ENCODE peak calls at places on chromosomes 13 and 19, in six cellular contexts. W is fibroblast of lung, V is AG09309, F is HL-60, S is ascending aorta, C is hepatocyte. K is an unnamed sample.

GRCh38 chr13:100357764-100358163 is 230.8 kb downstream of the GGACT start:
- DNase-seq in W (no peak), V (no peak), F (no peak), S (no peak), C (no peak), K (no peak)

GRCh38 chr13:90545070-90545840 is 802.2 kb upstream of the MIR17HG start:
- DNase-seq in W (peak; percentile 13), V (no peak), F (no peak), S (no peak), C (no peak), K (no peak)

GRCh38 chr13:114185182-114185971 is 6.3 kb downstream of the CFAP97D2 start:
- DNase-seq in W (no peak), V (no peak), F (no peak), S (no peak), C (no peak), K (no peak)

GRCh38 chr19:2475018-2475701 is 767 bp upstream of the GADD45B start:
- DNase-seq in W (peak; percentile 72), V (no peak), F (no peak), S (peak; percentile 81), C (peak; percentile 77), K (peak; percentile 55)

GRCh38 chr19:11025006-11025405 is 64.2 kb downstream of the SMARCA4 start:
- DNase-seq in W (no peak), V (no peak), F (no peak), S (no peak), C (no peak), K (no peak)

GRCh38 chr13:66139250-66139649 is 1090.9 kb downstream of the PCDH9 start:
- DNase-seq in W (no peak), V (no peak), F (no peak), S (no peak), C (no peak), K (no peak)

GRCh38 chr19:35077411-35078223 is 36.1 kb downstream of the HPN start:
- DNase-seq in W (no peak), V (no peak), F (no peak), S (no peak), C (no peak), K (no peak)

GRCh38 chr19:45172611-45173208 is 5.3 kb downstream of the TRAPPC6A start:
- DNase-seq in W (peak; percentile 34), V (no peak), F (no peak), S (no peak), C (no peak), K (no peak)

GRCh38 chr13:59883885-59884284 is 279.8 kb downstream of the DIAPH3 start:
- DNase-seq in W (no peak), V (no peak), F (no peak), S (no peak), C (no peak), K (no peak)

GRCh38 chr13:51981355-51981754 is 29.9 kb downstream of the ATP7B start:
- DNase-seq in W (peak; percentile 36), V (no peak), F (no peak), S (no peak), C (no peak), K (no peak)

GRCh38 chr19:58318297-58318696 is 8.5 kb upstream of the ZSCAN22 start:
- DNase-seq in W (no peak), V (no peak), F (no peak), S (no peak), C (peak; percentile 1), K (no peak)

GRCh38 chr13:114140131-114140908 is 7.9 kb upstream of the RASA3 start:
- DNase-seq in W (no peak), V (no peak), F (no peak), S (no peak), C (no peak), K (peak; percentile 37)

GRCh38 chr13:42279080-42279479 is 7.1 kb downstream of the AKAP11 start:
- DNase-seq in W (peak; percentile 49), V (no peak), F (no peak), S (no peak), C (no peak), K (no peak)

GRCh38 chr19:49133621-49134454 is 14.5 kb downstream of the PPFIA3 start:
- DNase-seq in W (peak; percentile 20), V (no peak), F (no peak), S (peak; percentile 69), C (no peak), K (peak; percentile 60)

DNA sequence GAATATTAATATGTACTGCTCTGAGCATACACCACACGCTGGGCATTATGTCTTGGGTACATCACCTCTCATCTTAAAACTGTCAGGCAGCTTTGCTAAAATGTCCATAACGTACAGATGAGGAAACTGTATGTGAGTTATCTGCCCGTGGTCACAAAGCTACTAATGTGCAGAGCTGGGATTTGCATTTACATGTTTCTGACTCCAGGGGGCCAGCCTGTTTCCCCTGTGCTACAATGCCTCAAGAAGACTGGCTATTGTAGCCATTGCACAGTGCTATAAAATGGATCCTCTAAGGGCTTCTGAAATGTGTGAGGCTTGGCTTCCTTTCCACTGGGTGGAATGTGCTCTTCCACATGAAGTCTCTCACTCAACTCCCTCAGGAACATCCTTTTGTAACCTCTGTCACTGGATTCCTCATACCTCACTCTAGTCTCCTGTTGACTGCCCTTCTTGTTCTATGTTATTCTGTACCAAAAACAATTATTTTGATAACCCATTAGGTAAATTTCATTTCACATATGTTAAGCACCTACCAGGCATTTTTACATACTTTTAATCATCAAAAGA is 95.6 kb upstream of the HTR2A start:
- DNase-seq in W (peak; percentile 5), V (no peak), F (no peak), S (no peak), C (no peak), K (no peak)
- TF ChIP-seq CTCF in W (peak; percentile 11), V (peak; percentile 42), F (peak; percentile 20), S (no peak), C (no peak), K (no peak)

DNA sequence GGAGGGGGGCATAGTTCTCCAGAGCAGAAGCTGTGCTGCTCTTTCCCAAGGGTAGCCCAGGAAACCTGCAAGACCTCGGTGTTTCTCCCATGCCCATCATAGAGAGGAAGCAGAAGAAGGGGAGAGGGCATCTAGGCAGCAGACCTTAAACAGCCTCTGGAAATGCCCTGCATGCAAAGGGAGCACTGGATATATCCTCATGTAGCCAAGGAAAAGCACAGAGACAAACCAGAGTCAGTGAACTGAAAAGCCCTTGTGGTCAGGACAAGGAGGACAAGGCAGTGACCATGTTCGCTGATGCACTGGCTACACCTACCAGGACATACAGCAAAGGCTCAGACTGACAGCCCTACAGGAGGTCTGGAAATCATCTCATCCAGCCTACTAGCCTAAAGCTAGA is 4.2 kb upstream of the TBC1D4 start:
- DNase-seq in W (peak; percentile 33), V (no peak), F (no peak), S (no peak), C (no peak), K (no peak)
- TF ChIP-seq CTCF in W (no peak), V (no peak), F (no peak), S (no peak), C (no peak), K (no peak)

DNA sequence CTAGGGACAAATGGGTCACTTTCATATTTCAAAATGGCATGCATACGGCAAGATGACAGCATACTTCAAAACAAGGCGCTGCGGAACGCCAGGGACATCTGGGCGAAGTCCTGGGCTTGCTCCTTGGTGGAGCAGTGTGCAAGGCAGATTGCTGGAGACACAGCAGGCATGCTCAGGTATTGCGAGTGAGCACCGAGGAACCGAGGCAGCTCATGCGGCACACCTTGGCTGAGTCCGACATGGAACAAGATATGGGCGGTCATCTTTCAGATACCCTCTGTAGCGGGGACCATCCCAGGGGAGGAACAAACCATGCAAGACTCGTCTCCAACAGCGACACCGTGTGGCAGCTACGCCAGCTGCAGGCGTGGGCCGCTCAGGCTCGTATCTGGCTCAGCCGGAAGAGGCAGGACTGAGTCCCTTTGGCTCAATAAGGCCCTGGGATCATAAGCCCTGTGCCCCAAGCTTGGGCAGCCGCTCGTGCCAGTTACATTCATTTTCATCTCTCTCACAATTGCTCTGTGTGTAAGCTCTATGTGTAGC is 112.4 kb downstream of the NUFIP1 start:
- DNase-seq in W (no peak), V (no peak), F (no peak), S (peak; percentile 53), C (no peak), K (no peak)
- TF ChIP-seq CTCF in W (peak; percentile 11), V (peak; percentile 44), F (no peak), S (no peak), C (peak; percentile 11), K (no peak)

DNA sequence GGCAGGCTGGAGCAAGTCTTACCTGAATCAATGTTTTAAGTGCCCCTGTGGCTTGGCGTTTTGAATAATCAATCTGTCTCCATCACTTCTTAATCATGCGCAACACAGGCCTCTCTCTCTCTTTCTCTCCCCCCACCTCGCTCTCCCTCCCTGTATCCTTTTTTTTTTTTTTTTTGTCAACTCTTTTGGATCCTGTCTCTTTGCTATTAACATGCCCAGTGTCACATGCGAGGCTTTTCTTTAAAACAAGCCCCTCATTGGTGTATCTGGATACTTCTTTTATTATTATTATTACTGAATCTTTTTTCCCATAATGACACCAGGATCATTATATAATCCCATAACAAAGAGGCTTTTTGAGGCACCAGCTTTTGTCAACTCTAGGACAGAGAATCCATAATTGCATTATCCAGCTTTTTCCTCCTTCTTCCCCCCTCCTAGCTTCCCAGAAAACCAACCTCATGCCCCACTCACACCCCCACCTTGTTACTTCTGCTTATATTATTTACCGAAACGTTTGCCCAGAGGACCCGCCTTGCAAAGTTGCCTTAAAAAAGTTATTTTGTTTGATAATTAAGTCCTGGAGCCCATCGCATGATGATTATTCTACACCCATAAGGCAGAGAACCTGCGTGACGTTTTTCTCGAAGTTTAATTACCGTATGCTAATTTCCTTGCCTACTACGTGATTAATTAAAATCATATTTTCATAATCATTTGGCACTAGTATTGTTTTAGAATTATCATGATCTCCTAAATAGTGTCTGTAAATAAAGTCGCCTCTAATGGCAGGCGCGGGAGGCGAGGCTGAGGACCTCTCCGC is 148.1 kb upstream of the ZNF536 start:
- DNase-seq in W (no peak), V (no peak), F (no peak), S (no peak), C (no peak), K (no peak)
- TF ChIP-seq CTCF in W (no peak), V (no peak), F (no peak), S (no peak), C (no peak), K (no peak)

GRCh38 chr13:57665471-57665870 is 33.9 kb downstream of the PCDH17 start:
- DNase-seq in W (peak; percentile 8), V (no peak), F (no peak), S (no peak), C (no peak), K (no peak)
- TF ChIP-seq CTCF in W (no peak), V (no peak), F (no peak), S (no peak), C (no peak), K (no peak)

DNA sequence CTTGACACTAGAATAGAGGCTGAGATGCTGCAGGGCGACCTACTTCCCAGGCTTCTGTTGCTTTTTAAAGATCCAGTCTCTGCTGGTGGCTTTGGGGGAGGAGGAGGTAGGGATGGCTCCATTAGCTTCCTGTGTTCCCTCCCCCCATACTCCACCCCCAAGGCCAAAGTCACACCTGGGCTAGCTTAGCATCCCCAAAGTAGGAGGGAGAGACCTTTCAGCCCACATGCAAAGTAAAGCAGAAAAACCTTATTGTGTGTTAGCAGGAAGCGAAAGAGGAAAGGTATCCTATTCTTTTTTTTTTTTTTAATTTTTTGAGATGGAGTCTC is 3.2 kb upstream of the TNPO2 start:
- DNase-seq in W (no peak), V (no peak), F (no peak), S (no peak), C (no peak), K (no peak)
- TF ChIP-seq CTCF in W (no peak), V (no peak), F (no peak), S (no peak), C (no peak), K (no peak)